ENCODE peak calls at places on chromosomes 16 and 17, in ten cellular contexts. One of them, this sample, is unnamed.

GRCh38 chr16:64434526-64435069 is 687.3 kb downstream of the CDH11 start:
- DNase-seq in esophagus squamous epithelium: no peak
- DNase-seq in tibial artery: no peak
- DNase-seq in Peyer's patch: no peak
- DNase-seq in H9: no peak
- DNase-seq in body of pancreas: no peak
- DNase-seq in hepatocyte: no peak
- DNase-seq in transverse colon: no peak
- DNase-seq in IMR-90: no peak
- DNase-seq in tibial nerve: no peak
- DNase-seq in this sample: no peak

GRCh38 chr16:1011316-1012082 is 29.9 kb downstream of the SOX8 start:
- DNase-seq in hepatocyte: no peak
- DNase-seq in esophagus squamous epithelium: no peak
- DNase-seq in tibial nerve: no peak
- DNase-seq in transverse colon: no peak
- DNase-seq in Peyer's patch: no peak
- DNase-seq in H9: no peak
- DNase-seq in tibial artery: no peak
- DNase-seq in IMR-90: no peak
- DNase-seq in body of pancreas: no peak
- DNase-seq in this sample: no peak

GRCh38 chr16:7086842-7087616 is 245.6 kb upstream of the RBFOX1 start:
- DNase-seq in IMR-90: no peak
- DNase-seq in esophagus squamous epithelium: no peak
- DNase-seq in body of pancreas: no peak
- DNase-seq in Peyer's patch: no peak
- DNase-seq in tibial artery: no peak
- DNase-seq in H9: peak; percentile 88
- DNase-seq in hepatocyte: peak; percentile 78
- DNase-seq in transverse colon: no peak
- DNase-seq in tibial nerve: no peak
- DNase-seq in this sample: no peak

GRCh38 chr16:68784721-68785120 is 47.6 kb downstream of the CDH1 start:
- DNase-seq in transverse colon: no peak
- DNase-seq in body of pancreas: no peak
- DNase-seq in esophagus squamous epithelium: no peak
- DNase-seq in tibial nerve: no peak
- DNase-seq in hepatocyte: no peak
- DNase-seq in IMR-90: no peak
- DNase-seq in H9: no peak
- DNase-seq in tibial artery: no peak
- DNase-seq in Peyer's patch: no peak
- DNase-seq in this sample: no peak

GRCh38 chr17:39235555-39236221 is 9.9 kb upstream of the STAC2 start:
- DNase-seq in hepatocyte: peak; percentile 61
- DNase-seq in transverse colon: peak; percentile 29
- DNase-seq in H9: peak; percentile 94
- DNase-seq in esophagus squamous epithelium: no peak
- DNase-seq in tibial artery: peak; percentile 39
- DNase-seq in IMR-90: peak; percentile 57
- DNase-seq in tibial nerve: no peak
- DNase-seq in body of pancreas: peak; percentile 22
- DNase-seq in Peyer's patch: no peak
- DNase-seq in this sample: peak; percentile 61

GRCh38 chr17:62898239-62898864 is 67.7 kb upstream of the TANC2 start:
- DNase-seq in hepatocyte: peak; percentile 35
- DNase-seq in H9: no peak
- DNase-seq in body of pancreas: no peak
- DNase-seq in Peyer's patch: no peak
- DNase-seq in IMR-90: no peak
- DNase-seq in transverse colon: no peak
- DNase-seq in tibial nerve: no peak
- DNase-seq in tibial artery: no peak
- DNase-seq in esophagus squamous epithelium: no peak
- DNase-seq in this sample: no peak

GRCh38 chr17:3594976-3595375 is 14.2 kb downstream of the TRPV1 start:
- DNase-seq in body of pancreas: no peak
- DNase-seq in H9: no peak
- DNase-seq in transverse colon: no peak
- DNase-seq in tibial artery: no peak
- DNase-seq in hepatocyte: no peak
- DNase-seq in IMR-90: no peak
- DNase-seq in esophagus squamous epithelium: no peak
- DNase-seq in tibial nerve: no peak
- DNase-seq in Peyer's patch: no peak
- DNase-seq in this sample: no peak

GRCh38 chr17:12231027-12231682 is 210.5 kb downstream of the MAP2K4 start:
- DNase-seq in H9: no peak
- DNase-seq in IMR-90: peak; percentile 75
- DNase-seq in hepatocyte: no peak
- DNase-seq in transverse colon: no peak
- DNase-seq in Peyer's patch: no peak
- DNase-seq in body of pancreas: peak; percentile 16
- DNase-seq in tibial artery: no peak
- DNase-seq in tibial nerve: no peak
- DNase-seq in esophagus squamous epithelium: no peak
- DNase-seq in this sample: no peak

GRCh38 chr16:88505405-88506082 is 52.5 kb downstream of the ZFPM1 start:
- DNase-seq in H9: peak; percentile 50
- DNase-seq in transverse colon: peak; percentile 89
- DNase-seq in tibial artery: no peak
- DNase-seq in tibial nerve: no peak
- DNase-seq in esophagus squamous epithelium: no peak
- DNase-seq in hepatocyte: peak; percentile 80
- DNase-seq in body of pancreas: peak; percentile 92
- DNase-seq in Peyer's patch: peak; percentile 92
- DNase-seq in IMR-90: no peak
- DNase-seq in this sample: peak; percentile 80

GRCh38 chr17:77959926-77960521 is 1.5 kb downstream of the TNRC6C start:
- DNase-seq in IMR-90: peak; percentile 60
- DNase-seq in H9: peak; percentile 57
- DNase-seq in hepatocyte: peak; percentile 11
- DNase-seq in Peyer's patch: no peak
- DNase-seq in transverse colon: no peak
- DNase-seq in tibial nerve: no peak
- DNase-seq in esophagus squamous epithelium: no peak
- DNase-seq in tibial artery: no peak
- DNase-seq in body of pancreas: no peak
- DNase-seq in this sample: no peak
- H3K27me3 ChIP-seq in IMR-90: peaks cover 22% of the 10 kb centered on the region
- H3K27me3 ChIP-seq in H9: peaks cover 12% of the 10 kb centered on the region
- H3K27me3 ChIP-seq in hepatocyte: peaks cover 15% of the 10 kb centered on the region
- H3K27me3 ChIP-seq in Peyer's patch: no peaks in the 10 kb centered on the region
- H3K27me3 ChIP-seq in transverse colon: peaks cover 23% of the 10 kb centered on the region
- H3K27me3 ChIP-seq in tibial nerve: no peaks in the 10 kb centered on the region
- H3K27me3 ChIP-seq in esophagus squamous epithelium: peaks cover 51% of the 10 kb centered on the region
- H3K27me3 ChIP-seq in tibial artery: no peaks in the 10 kb centered on the region
- H3K27me3 ChIP-seq in body of pancreas: no peaks in the 10 kb centered on the region
- H3K27me3 ChIP-seq in this sample: no peaks in the 10 kb centered on the region

GRCh38 chr17:34517406-34517805 is 62.0 kb upstream of the TMEM132E start:
- DNase-seq in Peyer's patch: no peak
- DNase-seq in tibial nerve: no peak
- DNase-seq in transverse colon: no peak
- DNase-seq in esophagus squamous epithelium: no peak
- DNase-seq in IMR-90: no peak
- DNase-seq in tibial artery: no peak
- DNase-seq in body of pancreas: no peak
- DNase-seq in hepatocyte: no peak
- DNase-seq in H9: no peak
- DNase-seq in this sample: no peak

GRCh38 chr17:34519286-34519685 is 60.1 kb upstream of the TMEM132E start:
- DNase-seq in IMR-90: no peak
- DNase-seq in Peyer's patch: no peak
- DNase-seq in body of pancreas: peak; percentile 7
- DNase-seq in hepatocyte: no peak
- DNase-seq in H9: peak; percentile 85
- DNase-seq in esophagus squamous epithelium: no peak
- DNase-seq in transverse colon: no peak
- DNase-seq in tibial artery: no peak
- DNase-seq in tibial nerve: no peak
- DNase-seq in this sample: no peak
- TF ChIP-seq CTCF in IMR-90: peak; percentile 10
- TF ChIP-seq CTCF in Peyer's patch: no peak
- TF ChIP-seq CTCF in body of pancreas: peak; percentile 26
- TF ChIP-seq CTCF in hepatocyte: peak; percentile 43
- TF ChIP-seq CTCF in H9: peak; percentile 90
- TF ChIP-seq CTCF in esophagus squamous epithelium: no peak
- TF ChIP-seq CTCF in transverse colon: no peak
- TF ChIP-seq CTCF in tibial artery: no peak
- TF ChIP-seq CTCF in tibial nerve: no peak
- TF ChIP-seq CTCF in this sample: peak; percentile 45

GRCh38 chr17:81959362-81960129 is 1.4 kb downstream of the NOTUM start:
- DNase-seq in tibial artery: no peak
- DNase-seq in IMR-90: peak; percentile 24
- DNase-seq in tibial nerve: peak; percentile 52
- DNase-seq in esophagus squamous epithelium: no peak
- DNase-seq in transverse colon: peak; percentile 82
- DNase-seq in Peyer's patch: peak; percentile 88
- DNase-seq in H9: peak; percentile 83
- DNase-seq in body of pancreas: peak; percentile 63
- DNase-seq in hepatocyte: peak; percentile 83
- DNase-seq in this sample: peak; percentile 88

GRCh38 chr17:81961554-81962498 is 839 bp upstream of the NOTUM start:
- DNase-seq in Peyer's patch: no peak
- DNase-seq in IMR-90: no peak
- DNase-seq in body of pancreas: no peak
- DNase-seq in esophagus squamous epithelium: no peak
- DNase-seq in H9: no peak
- DNase-seq in transverse colon: no peak
- DNase-seq in hepatocyte: no peak
- DNase-seq in tibial artery: no peak
- DNase-seq in tibial nerve: no peak
- DNase-seq in this sample: no peak

GRCh38 chr17:81962499-81963441 is 1.8 kb upstream of the NOTUM start:
- DNase-seq in hepatocyte: no peak
- DNase-seq in esophagus squamous epithelium: no peak
- DNase-seq in H9: no peak
- DNase-seq in tibial nerve: no peak
- DNase-seq in IMR-90: no peak
- DNase-seq in body of pancreas: no peak
- DNase-seq in tibial artery: no peak
- DNase-seq in Peyer's patch: no peak
- DNase-seq in transverse colon: no peak
- DNase-seq in this sample: no peak

GRCh38 chr17:81960130-81960958 is 643 bp downstream of the NOTUM start:
- DNase-seq in transverse colon: no peak
- DNase-seq in esophagus squamous epithelium: no peak
- DNase-seq in tibial artery: no peak
- DNase-seq in body of pancreas: no peak
- DNase-seq in hepatocyte: no peak
- DNase-seq in Peyer's patch: no peak
- DNase-seq in H9: peak; percentile 69
- DNase-seq in IMR-90: no peak
- DNase-seq in tibial nerve: no peak
- DNase-seq in this sample: no peak

DNA sequence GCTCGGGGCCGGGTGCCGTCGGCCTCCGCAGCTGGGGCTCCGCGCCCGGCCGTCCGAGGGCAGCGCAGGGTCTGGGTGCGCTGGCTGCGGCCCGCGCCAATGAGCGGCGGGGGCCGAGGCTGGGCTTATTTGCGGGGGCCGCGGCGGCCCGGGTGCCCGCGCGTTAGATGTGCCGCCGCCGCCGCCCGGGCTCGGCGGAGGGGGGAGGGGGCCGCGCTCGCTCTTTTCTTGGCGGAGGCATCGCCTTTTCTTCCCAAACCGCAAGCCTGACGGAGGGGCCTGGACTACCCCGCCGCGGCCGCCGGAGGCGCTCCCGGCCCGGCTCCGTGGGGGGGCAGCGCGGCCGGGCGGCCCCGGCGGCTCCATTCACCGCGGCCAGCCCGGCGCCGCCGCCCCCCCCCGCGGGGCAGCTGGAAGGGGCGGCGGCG is at the start of gene NOTUM:
- DNase-seq in esophagus squamous epithelium: no peak
- DNase-seq in Peyer's patch: no peak
- DNase-seq in IMR-90: peak; percentile 12
- DNase-seq in hepatocyte: peak; percentile 73
- DNase-seq in H9: no peak
- DNase-seq in transverse colon: no peak
- DNase-seq in body of pancreas: no peak
- DNase-seq in tibial nerve: no peak
- DNase-seq in tibial artery: no peak
- DNase-seq in this sample: no peak
- H3K27me3 ChIP-seq in esophagus squamous epithelium: peaks cover 93% of the 10 kb centered on the region
- H3K27me3 ChIP-seq in Peyer's patch: peaks cover 29% of the 10 kb centered on the region
- H3K27me3 ChIP-seq in IMR-90: peaks cover 50% of the 10 kb centered on the region
- H3K27me3 ChIP-seq in hepatocyte: peaks cover 62% of the 10 kb centered on the region
- H3K27me3 ChIP-seq in H9: peaks cover 43% of the 10 kb centered on the region
- H3K27me3 ChIP-seq in transverse colon: peaks cover 95% of the 10 kb centered on the region
- H3K27me3 ChIP-seq in body of pancreas: peaks cover 22% of the 10 kb centered on the region
- H3K27me3 ChIP-seq in tibial nerve: peaks cover 4% of the 10 kb centered on the region
- H3K27me3 ChIP-seq in tibial artery: peaks cover 97% of the 10 kb centered on the region
- H3K27me3 ChIP-seq in this sample: peaks cover 41% of the 10 kb centered on the region

GRCh38 chr17:65886240-65886639 is 305.7 kb downstream of the CEP112 start:
- DNase-seq in esophagus squamous epithelium: no peak
- DNase-seq in body of pancreas: no peak
- DNase-seq in IMR-90: peak; percentile 12
- DNase-seq in Peyer's patch: no peak
- DNase-seq in H9: no peak
- DNase-seq in tibial nerve: no peak
- DNase-seq in tibial artery: no peak
- DNase-seq in hepatocyte: no peak
- DNase-seq in transverse colon: no peak
- DNase-seq in this sample: no peak

GRCh38 chr17:65885484-65885883 is 306.4 kb downstream of the CEP112 start:
- DNase-seq in tibial artery: no peak
- DNase-seq in H9: no peak
- DNase-seq in tibial nerve: no peak
- DNase-seq in esophagus squamous epithelium: no peak
- DNase-seq in hepatocyte: no peak
- DNase-seq in body of pancreas: no peak
- DNase-seq in transverse colon: no peak
- DNase-seq in Peyer's patch: no peak
- DNase-seq in IMR-90: no peak
- DNase-seq in this sample: no peak

GRCh38 chr17:65893692-65894279 is 298.1 kb downstream of the CEP112 start:
- DNase-seq in transverse colon: no peak
- DNase-seq in body of pancreas: no peak
- DNase-seq in H9: no peak
- DNase-seq in IMR-90: no peak
- DNase-seq in hepatocyte: no peak
- DNase-seq in tibial nerve: no peak
- DNase-seq in tibial artery: no peak
- DNase-seq in esophagus squamous epithelium: no peak
- DNase-seq in Peyer's patch: no peak
- DNase-seq in this sample: no peak

GRCh38 chr17:65892912-65893377 is 299.0 kb downstream of the CEP112 start:
- DNase-seq in body of pancreas: no peak
- DNase-seq in esophagus squamous epithelium: no peak
- DNase-seq in transverse colon: no peak
- DNase-seq in tibial nerve: no peak
- DNase-seq in Peyer's patch: no peak
- DNase-seq in hepatocyte: no peak
- DNase-seq in IMR-90: no peak
- DNase-seq in tibial artery: no peak
- DNase-seq in H9: no peak
- DNase-seq in this sample: no peak

DNA sequence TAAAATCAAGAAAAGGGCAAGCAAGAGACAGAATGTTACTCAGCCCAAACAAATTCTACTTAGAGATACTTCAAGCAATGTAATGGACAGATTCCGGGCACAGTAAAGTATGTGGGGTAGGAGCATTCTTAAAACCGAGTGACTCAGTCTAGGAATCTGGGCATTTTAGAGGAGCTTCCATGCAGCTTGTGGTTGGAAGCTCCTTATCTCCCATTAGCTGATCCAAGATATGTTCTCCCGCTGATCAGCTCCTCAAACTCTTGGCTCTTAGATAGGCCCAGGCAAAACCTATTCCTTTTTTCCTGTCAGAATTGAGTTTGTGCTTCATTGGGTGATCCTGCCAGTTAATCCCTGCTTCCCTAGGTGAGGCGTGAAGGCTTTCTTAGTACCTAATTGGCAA is 303.3 kb downstream of the CEP112 start:
- DNase-seq in Peyer's patch: no peak
- DNase-seq in IMR-90: peak; percentile 66
- DNase-seq in tibial artery: no peak
- DNase-seq in body of pancreas: no peak
- DNase-seq in hepatocyte: no peak
- DNase-seq in esophagus squamous epithelium: no peak
- DNase-seq in H9: no peak
- DNase-seq in tibial nerve: no peak
- DNase-seq in transverse colon: no peak
- DNase-seq in this sample: no peak
- TF ChIP-seq CTCF in Peyer's patch: no peak
- TF ChIP-seq CTCF in IMR-90: no peak
- TF ChIP-seq CTCF in tibial artery: no peak
- TF ChIP-seq CTCF in body of pancreas: no peak
- TF ChIP-seq CTCF in hepatocyte: no peak
- TF ChIP-seq CTCF in esophagus squamous epithelium: no peak
- TF ChIP-seq CTCF in H9: no peak
- TF ChIP-seq CTCF in tibial nerve: no peak
- TF ChIP-seq CTCF in transverse colon: no peak
- TF ChIP-seq CTCF in this sample: no peak

This sample was measured in upper lobe of right lung.